ENCODE peak calls at places on chromosome X, in six cellular contexts. O is cardiac muscle cell, B is bronchial epithelial cell, K is chondrocyte, A is lower leg skin, T is upper lobe of right lung. U is an unnamed sample.

GRCh38 chrX:20056704-20057103 is 60.0 kb downstream of the MAP7D2 start:
- DNase-seq in T (no peak), O (no peak), B (peak; percentile 91), K (no peak), A (no peak), U (no peak)

GRCh38 chrX:154315416-154315815 is 19.8 kb downstream of the TKTL1 start:
- DNase-seq in T (no peak), K (peak; percentile 40), A (no peak), O (no peak), B (no peak), U (no peak)

GRCh38 chrX:15107367-15107988 is 162.4 kb downstream of the ASB9 start:
- DNase-seq in B (peak; percentile 7), K (no peak), O (no peak), A (no peak), T (no peak), U (no peak)

GRCh38 chrX:153800746-153801145 is 6.3 kb downstream of the SSR4 start:
- DNase-seq in B (no peak), O (no peak), A (no peak), T (no peak), K (no peak), U (no peak)

GRCh38 chrX:112688242-112688641 is 8.5 kb upstream of the LHFPL1 start:
- DNase-seq in O (no peak), K (no peak), A (no peak), B (no peak), T (no peak), U (no peak)

GRCh38 chrX:47573334-47574095 is 8.7 kb upstream of the TIMP1 start:
- DNase-seq in O (peak; percentile 84), A (no peak), K (no peak), T (no peak), B (peak; percentile 73), U (no peak)

GRCh38 chrX:130758072-130758471 is 144.9 kb downstream of the ENOX2 start:
- DNase-seq in A (no peak), T (no peak), O (no peak), B (no peak), K (no peak), U (no peak)

GRCh38 chrX:7690842-7691241 is 152.1 kb upstream of the VCX start:
- DNase-seq in K (no peak), T (no peak), O (no peak), B (no peak), A (no peak), U (no peak)

GRCh38 chrX:153934473-153935325 is at the start of gene NAA10:
- DNase-seq in A (no peak), K (no peak), O (peak; percentile 77), B (peak; percentile 43), T (peak; percentile 86), U (peak; percentile 98)

GRCh38 chrX:48021026-48021900 is 14.5 kb downstream of the SPACA5 start:
- DNase-seq in K (no peak), O (peak; percentile 91), A (peak; percentile 51), T (peak; percentile 85), B (peak; percentile 49), U (peak; percentile 86)

GRCh38 chrX:3326721-3327120 is 19.7 kb downstream of the MXRA5 start:
- DNase-seq in O (no peak), A (no peak), K (no peak), B (no peak), T (no peak), U (no peak)

GRCh38 chrX:154599531-154599930 is 14.6 kb downstream of the CTAG1A start:
- DNase-seq in O (no peak), K (peak; percentile 90), B (no peak), A (no peak), T (no peak), U (no peak)

GRCh38 chrX:56232221-56233082 is at the start of gene KLF8:
- DNase-seq in B (peak; percentile 58), T (peak; percentile 80), K (no peak), A (peak; percentile 53), O (peak; percentile 8), U (no peak)

GRCh38 chrX:154409222-154409871 is at the start of gene DNASE1L1:
- DNase-seq in A (peak; percentile 63), B (peak; percentile 58), T (peak; percentile 92), K (no peak), O (peak; percentile 92), U (no peak)

GRCh38 chrX:47623540-47624027 is 3.9 kb upstream of the SYN1 start:
- DNase-seq in B (peak; percentile 52), A (peak; percentile 20), O (peak; percentile 84), K (no peak), T (peak; percentile 64), U (peak; percentile 89)

GRCh38 chrX:19747672-19748610 is 139.5 kb downstream of the SH3KBP1 start:
- DNase-seq in B (no peak), A (no peak), T (no peak), O (no peak), K (no peak), U (no peak)

GRCh38 chrX:30577362-30577961 is at the start of gene TASL:
- DNase-seq in K (no peak), O (no peak), T (no peak), B (no peak), A (no peak), U (no peak)

GRCh38 chrX:120561634-120562568 is 1.1 kb upstream of the CUL4B start:
- DNase-seq in O (no peak), T (no peak), A (no peak), K (no peak), B (no peak), U (no peak)

GRCh38 chrX:9089652-9090051 is 55.7 kb upstream of the FAM9B start:
- DNase-seq in K (no peak), T (no peak), O (no peak), B (no peak), A (no peak), U (no peak)

GRCh38 chrX:54695816-54696487 is 102.1 kb downstream of the ITIH6 start:
- DNase-seq in O (no peak), T (no peak), B (no peak), A (no peak), K (no peak), U (peak; percentile 2)

GRCh38 chrX:31847773-31848172 is 775.9 kb upstream of the FTHL17 start:
- DNase-seq in B (no peak), A (no peak), T (no peak), K (no peak), O (no peak), U (peak; percentile 9)

GRCh38 chrX:150508018-150508417 is 60.4 kb upstream of the MTM1 start:
- DNase-seq in O (no peak), K (no peak), T (no peak), B (no peak), A (no peak), U (no peak)

GRCh38 chrX:124223524-124223923 is 108.9 kb upstream of the TEX13D start:
- DNase-seq in A (no peak), K (no peak), B (no peak), O (no peak), T (no peak), U (no peak)

DNA sequence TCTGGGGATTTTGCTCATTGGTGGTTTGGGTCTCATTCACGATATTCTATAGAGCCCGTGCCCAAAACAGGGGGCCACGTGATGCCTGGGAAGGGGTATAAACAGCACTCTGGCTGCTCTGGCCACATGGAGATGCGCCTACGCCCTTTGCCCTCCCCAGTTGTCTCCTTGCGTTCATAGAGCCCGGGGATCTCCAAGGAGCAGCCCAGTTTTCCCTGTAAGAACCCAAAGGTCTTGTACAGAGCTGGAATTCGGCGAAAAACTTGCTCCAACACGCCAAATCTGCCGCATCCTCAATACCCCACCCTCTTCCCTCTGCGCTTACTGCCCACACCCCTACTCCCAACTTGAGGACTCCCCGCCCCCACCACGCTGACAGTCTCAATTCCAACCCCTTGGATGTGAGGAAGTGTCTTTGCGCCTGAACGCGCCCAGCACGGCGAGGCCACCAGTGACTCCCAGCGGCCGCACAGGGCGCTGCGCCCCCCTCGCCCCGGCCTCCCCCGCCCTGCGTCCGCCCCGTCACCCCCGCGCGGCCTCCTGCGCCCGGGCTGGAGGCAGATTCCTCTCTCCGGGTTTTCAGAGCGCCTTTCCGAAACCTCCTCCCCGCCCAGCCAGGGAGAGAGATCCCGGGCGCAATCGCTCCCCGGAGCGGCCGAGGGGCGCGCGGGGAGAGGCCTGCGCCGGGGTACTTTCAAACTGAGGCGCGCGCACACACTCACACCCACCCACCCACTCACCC is at the start of gene NHS:
- DNase-seq in O (peak; percentile 83), B (peak; percentile 85), A (peak; percentile 40), K (no peak), T (peak; percentile 72), U (peak; percentile 88)
- TF ChIP-seq CTCF in O (peak; percentile 40), B (peak; percentile 51), A (no peak), K (peak; percentile 79), T (peak; percentile 54), U (peak; percentile 58)

GRCh38 chrX:49286581-49286980 is 16.9 kb upstream of the GAGE10 start:
- DNase-seq in K (no peak), B (no peak), O (no peak), A (no peak), T (no peak), U (no peak)
- TF ChIP-seq CTCF in K (no peak), B (no peak), O (no peak), A (no peak), T (no peak), U (no peak)

DNA sequence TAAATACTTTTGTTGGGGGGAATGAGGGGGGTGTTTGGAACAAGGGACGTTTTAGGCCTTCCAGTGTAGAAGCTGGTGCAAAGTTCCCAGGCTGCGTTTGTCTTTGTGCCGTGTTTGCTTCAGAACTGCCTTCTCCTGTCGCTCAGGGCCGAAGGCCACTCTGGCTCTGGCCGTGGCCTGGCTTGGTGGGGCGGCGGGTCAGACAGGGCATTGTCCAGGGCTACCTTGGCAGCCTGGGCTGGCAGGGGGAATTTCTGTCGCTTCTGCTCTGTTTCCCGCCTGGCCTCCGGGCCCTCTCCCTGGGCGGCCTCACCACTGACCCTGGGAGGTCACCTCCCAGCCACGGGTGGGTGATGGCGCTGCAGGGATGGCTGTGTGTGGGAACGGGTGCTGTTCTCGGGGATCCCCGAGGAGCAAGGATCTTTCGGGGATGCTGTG is 140.0 kb downstream of the COL4A6 start:
- DNase-seq in K (peak; percentile 66), B (no peak), T (peak; percentile 37), A (no peak), O (no peak), U (no peak)
- TF ChIP-seq CTCF in K (no peak), B (no peak), T (no peak), A (no peak), O (no peak), U (no peak)

GRCh38 chrX:133943507-133943906 is 41.9 kb downstream of the GPC3 start:
- DNase-seq in T (no peak), K (no peak), O (no peak), A (no peak), B (no peak), U (no peak)

GRCh38 chrX:133948895-133949294 is 36.5 kb downstream of the GPC3 start:
- DNase-seq in K (no peak), A (no peak), T (no peak), O (no peak), B (no peak), U (no peak)

GRCh38 chrX:133950214-133950613 is 35.2 kb downstream of the GPC3 start:
- DNase-seq in K (no peak), O (no peak), A (no peak), T (no peak), B (no peak), U (no peak)

GRCh38 chrX:133951098-133951497 is 34.3 kb downstream of the GPC3 start:
- DNase-seq in A (no peak), T (no peak), K (no peak), O (no peak), B (no peak), U (no peak)

DNA sequence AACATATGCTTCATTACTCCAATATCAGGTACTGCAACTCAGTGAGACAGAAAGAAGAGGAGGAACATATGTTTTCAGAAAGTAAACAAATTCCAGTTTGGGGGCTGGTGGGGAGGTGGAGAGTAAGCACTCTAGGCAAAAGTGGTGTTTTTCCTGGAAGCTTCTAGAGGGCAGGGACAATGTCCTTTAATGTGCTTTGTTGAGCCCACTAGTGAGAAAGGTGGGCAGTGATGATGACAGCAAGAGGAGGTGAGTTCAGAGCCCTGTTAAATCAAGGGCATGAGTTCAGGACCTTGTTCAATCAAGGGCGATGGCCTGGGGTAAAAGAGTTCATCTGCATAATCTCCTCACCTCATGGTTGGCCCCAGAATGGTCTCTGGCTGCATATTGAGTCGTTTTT is 38.4 kb downstream of the GPC3 start:
- DNase-seq in K (no peak), O (no peak), A (no peak), B (no peak), T (no peak), U (no peak)
- TF ChIP-seq CTCF in K (no peak), O (no peak), A (no peak), B (no peak), T (no peak), U (no peak)

U was measured in SK-N-SH.